ENCODE peak calls at places on chromosome 7, in ten cellular contexts. X is skeletal muscle cell; I is WERI-Rb-1; K is stimulated activated CD8-positive, alpha-beta memory T cell treated with anti-CD3 and anti-CD28 coated beads, Interleukin-2, amount 100 ng/mL, for 48 hours; U is SK-MEL-5; W is AG09319; R is progenitor cell of endocrine pancreas; N is NCI-H345; Z is NCI-H774; G is right lobe of liver. L is an unnamed sample.

GRCh38 chr7:111147708-111148107 is 56.8 kb downstream of the LRRN3 start:
- DNase-seq in X (no peak), U (no peak), I (no peak), W (no peak), Z (no peak), G (no peak), R (no peak), K (no peak), N (no peak), L (no peak)

GRCh38 chr7:8442814-8443304 is 9.4 kb downstream of the NXPH1 start:
- DNase-seq in X (no peak), U (peak), N (no peak), I (peak), Z (no peak), G (peak), R (peak), W (no peak), K (peak), L (peak)

GRCh38 chr7:106112118-106112971 is at the start of gene SYPL1:
- DNase-seq in Z (peak), U (peak), N (peak), G (peak), I (peak), W (peak), R (peak), X (peak), K (peak), L (peak)

GRCh38 chr7:4025694-4026615 is 656.1 kb upstream of the FOXK1 start:
- DNase-seq in I (no peak), U (peak), W (no peak), G (no peak), R (no peak), N (no peak), Z (no peak), K (no peak), X (no peak), L (no peak)

GRCh38 chr7:47481656-47482012 is 100.3 kb downstream of the TNS3 start:
- DNase-seq in W (no peak), K (no peak), R (no peak), G (no peak), X (no peak), I (no peak), Z (no peak), U (no peak), N (no peak), L (no peak)

GRCh38 chr7:33038639-33039038 is 23.9 kb downstream of the NT5C3A start:
- DNase-seq in N (no peak), X (no peak), K (no peak), G (no peak), I (no peak), Z (no peak), U (no peak), W (no peak), R (no peak), L (no peak)

GRCh38 chr7:30869794-30870491 is 41.7 kb upstream of the AQP1 start:
- DNase-seq in W (no peak), U (no peak), N (peak), Z (no peak), R (no peak), G (peak), K (no peak), X (no peak), I (no peak), L (no peak)

GRCh38 chr7:34675749-34676374 is 17.8 kb downstream of the NPSR1 start:
- DNase-seq in I (peak), W (no peak), Z (no peak), R (no peak), U (peak), X (no peak), K (no peak), N (no peak), G (no peak), L (no peak)

GRCh38 chr7:97971120-97971989 is 18.6 kb downstream of the OCM2 start:
- DNase-seq in R (no peak), Z (no peak), X (no peak), U (peak), I (peak), N (peak), W (no peak), K (no peak), G (no peak), L (no peak)

GRCh38 chr7:20395494-20395893 is 64.8 kb downstream of the ITGB8 start:
- DNase-seq in G (no peak), W (no peak), I (no peak), X (no peak), K (no peak), Z (no peak), N (no peak), R (no peak), U (no peak), L (no peak)

GRCh38 chr7:8120390-8121058 is 141.4 kb downstream of the ICA1 start:
- DNase-seq in X (no peak), K (no peak), I (no peak), U (no peak), G (no peak), R (no peak), W (no peak), N (no peak), Z (no peak), L (no peak)

GRCh38 chr7:94223375-94224084 is 171.2 kb upstream of the COL1A2 start:
- DNase-seq in U (peak), X (no peak), K (no peak), G (no peak), Z (no peak), I (no peak), R (no peak), N (peak), W (no peak), L (no peak)

GRCh38 chr7:33578166-33578565 is 327.2 kb upstream of the BMPER start:
- DNase-seq in K (no peak), R (no peak), N (no peak), W (no peak), X (no peak), G (no peak), U (no peak), I (no peak), Z (no peak), L (no peak)

GRCh38 chr7:22944506-22944905 is 69.4 kb downstream of the HYCC1 start:
- DNase-seq in I (no peak), G (no peak), R (no peak), X (peak), K (no peak), W (no peak), Z (no peak), N (no peak), U (no peak), L (no peak)

GRCh38 chr7:12130664-12131063 is 80.4 kb upstream of the TMEM106B start:
- DNase-seq in U (no peak), Z (no peak), X (no peak), K (no peak), R (no peak), W (no peak), G (no peak), I (no peak), N (no peak), L (no peak)

GRCh38 chr7:14995774-14996173 is 93.2 kb upstream of the DGKB start:
- DNase-seq in N (no peak), R (no peak), G (no peak), I (no peak), W (no peak), Z (no peak), X (no peak), K (no peak), U (no peak), L (no peak)

GRCh38 chr7:15972767-15973362 is 286.4 kb upstream of the MEOX2 start:
- DNase-seq in G (no peak), U (peak), Z (no peak), K (no peak), X (peak), W (no peak), N (no peak), R (no peak), I (no peak), L (no peak)

GRCh38 chr7:64947252-64948000 is 43.4 kb downstream of the ZNF117 start:
- DNase-seq in I (peak), G (peak), K (no peak), Z (peak), R (peak), U (no peak), W (no peak), N (peak), X (no peak), L (no peak)

GRCh38 chr7:100968031-100968430 is 1.3 kb upstream of the MUC12 start:
- DNase-seq in N (no peak), R (no peak), Z (no peak), G (no peak), U (no peak), X (no peak), K (no peak), I (no peak), W (no peak), L (no peak)